ENCODE peak calls at places on chromosomes 1 and 21, in six cellular contexts. H, G, Y, R, E and B are unnamed samples.

GRCh38 chr1:64235133-64235532 is 31.7 kb downstream of the UBE2U start:
- DNase-seq in G (no peak), E (no peak), Y (no peak), R (no peak), H (peak; percentile 12), B (peak; percentile 25)

GRCh38 chr1:183022202-183023145 is 746 bp upstream of the LAMC1 start:
- DNase-seq in G (peak; percentile 98), E (peak; percentile 77), H (peak; percentile 98), Y (peak; percentile 87), R (peak; percentile 83), B (peak; percentile 97)

GRCh38 chr1:23217421-23218115 is at the start of gene HTR1D:
- DNase-seq in R (peak; percentile 90), Y (peak; percentile 70), H (no peak), G (no peak), E (peak; percentile 30), B (no peak)

GRCh38 chr1:178057863-178058576 is 35.9 kb upstream of the RASAL2 start:
- DNase-seq in H (peak; percentile 48), E (no peak), G (peak; percentile 47), Y (peak; percentile 29), R (no peak), B (peak; percentile 65)

GRCh38 chr1:43854473-43854872 is 79.1 kb upstream of the ARTN start:
- DNase-seq in R (no peak), G (no peak), Y (no peak), H (no peak), E (no peak), B (no peak)

GRCh38 chr1:51525295-51525694 is 6.2 kb upstream of the EPS15 start:
- DNase-seq in E (no peak), H (no peak), G (no peak), Y (no peak), R (no peak), B (no peak)

GRCh38 chr1:224626042-224626441 is 9.9 kb downstream of the CNIH3 start:
- DNase-seq in G (peak; percentile 92), E (no peak), R (no peak), H (peak; percentile 91), Y (no peak), B (no peak)

GRCh38 chr1:243433737-243434370 is 178.0 kb downstream of the SDCCAG8 start:
- DNase-seq in H (peak; percentile 57), E (no peak), R (no peak), Y (no peak), G (no peak), B (no peak)

GRCh38 chr21:36195613-36196012 is 39.0 kb downstream of the DOP1B start:
- DNase-seq in G (no peak), E (no peak), R (no peak), H (no peak), Y (no peak), B (no peak)
- H3K14ac ChIP-seq in G (no peak overlapping the region), E (no peak overlapping the region), R (no peak overlapping the region), H (no peak overlapping the region), Y (no peak overlapping the region), B (no peak overlapping the region)

GRCh38 chr1:10555635-10556429 is 81.1 kb downstream of the PEX14 start:
- DNase-seq in H (no peak), Y (no peak), G (no peak), R (peak; percentile 62), E (no peak), B (peak; percentile 95)
- H3K4ac ChIP-seq in H (no peak overlapping the region), Y (no peak overlapping the region), G (no peak overlapping the region), R (no peak overlapping the region), E (peak overlapping the region; percentile 5), B (no peak overlapping the region)

DNA sequence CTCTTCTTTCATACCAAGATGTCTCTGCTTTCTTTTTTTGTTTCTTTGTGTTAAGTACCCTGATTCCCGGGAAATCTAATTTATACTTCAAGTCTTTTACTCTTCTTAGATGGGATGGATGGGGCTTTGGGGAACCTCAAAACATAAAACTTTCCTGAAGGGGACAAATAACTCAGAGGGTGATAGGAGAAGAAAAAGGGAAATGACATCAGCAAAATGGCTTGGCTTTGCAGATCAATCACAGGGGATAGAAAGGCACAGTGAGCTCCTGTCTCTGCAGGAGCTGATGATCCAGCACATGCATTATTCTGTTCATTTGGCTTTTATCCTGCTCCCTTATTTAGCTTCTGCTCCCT is 1.4 kb upstream of the CA14 start:
- DNase-seq in R (no peak), E (no peak), G (no peak), Y (no peak), H (no peak), B (no peak)
- H2AK5ac ChIP-seq in R (peak overlapping the region; percentile 99), E (no peak overlapping the region), G (no peak overlapping the region), Y (no peak overlapping the region), H (no peak overlapping the region), B (no peak overlapping the region)

GRCh38 chr1:91877574-91878208 is 8.3 kb downstream of the TGFBR3 start:
- DNase-seq in Y (no peak), G (no peak), R (no peak), H (peak; percentile 46), E (no peak), B (no peak)
- H3K14ac ChIP-seq in Y (no peak overlapping the region), G (no peak overlapping the region), R (no peak overlapping the region), H (no peak overlapping the region), E (no peak overlapping the region), B (no peak overlapping the region)

DNA sequence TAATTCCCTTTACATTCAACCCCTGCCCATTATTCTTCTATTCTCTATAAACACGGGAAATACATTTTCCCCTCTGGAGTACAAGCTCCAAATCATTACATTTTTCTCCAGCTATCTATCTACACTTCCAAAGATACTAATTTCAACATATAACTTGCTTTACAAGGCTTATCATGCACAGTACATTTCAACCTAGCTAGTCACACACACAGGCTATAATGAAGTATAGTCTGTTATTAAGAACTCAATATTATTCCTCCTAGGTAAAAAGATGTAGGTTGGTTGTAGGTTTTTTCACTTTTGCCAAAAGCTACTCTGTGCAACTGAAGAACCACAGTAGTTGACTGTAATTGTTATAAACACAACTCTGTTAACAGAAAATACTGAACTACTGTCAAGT is 8.1 kb downstream of the ZNF281 start:
- DNase-seq in R (no peak), H (no peak), G (no peak), E (no peak), Y (no peak), B (no peak)
- H3K4ac ChIP-seq in R (no peak overlapping the region), H (no peak overlapping the region), G (no peak overlapping the region), E (no peak overlapping the region), Y (no peak overlapping the region), B (no peak overlapping the region)

GRCh38 chr1:228968841-228969606 is 233.7 kb downstream of the RHOU start:
- DNase-seq in Y (no peak), G (no peak), H (no peak), R (no peak), E (peak; percentile 85), B (no peak)
- H2AK5ac ChIP-seq in Y (no peak overlapping the region), G (no peak overlapping the region), H (no peak overlapping the region), R (no peak overlapping the region), E (no peak overlapping the region), B (peak overlapping the region; percentile 80)

DNA sequence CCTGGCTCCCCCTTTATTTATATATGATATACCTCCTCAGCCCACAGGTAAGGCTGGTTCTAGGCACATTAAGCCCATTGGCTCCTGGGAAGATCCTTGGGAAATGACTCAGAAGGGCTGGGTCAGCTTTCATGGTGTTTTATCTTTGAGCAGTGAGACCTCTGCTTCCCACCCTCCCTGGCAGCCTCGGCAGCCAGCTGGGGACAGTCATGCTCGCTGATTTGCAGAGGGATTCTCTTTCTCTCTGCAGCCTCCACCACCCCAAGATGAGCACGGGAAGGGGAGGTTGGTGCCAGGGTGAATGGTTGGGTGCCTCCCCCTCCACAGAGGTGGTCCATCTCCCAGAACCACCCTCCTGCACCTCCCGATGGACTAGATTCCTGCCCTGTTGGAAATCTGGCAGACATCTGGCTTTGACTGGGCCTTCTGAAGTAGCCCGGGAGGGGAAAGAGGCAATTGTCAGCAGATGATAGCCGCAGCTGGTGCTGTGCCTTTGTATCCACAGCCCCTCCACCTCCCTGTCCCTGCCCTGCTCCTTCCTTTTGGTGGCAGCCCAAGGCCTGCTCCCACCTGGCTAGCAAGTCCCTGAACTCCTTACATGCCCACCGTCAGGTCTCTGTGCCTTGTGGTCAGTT is 24.7 kb downstream of the IER5 start:
- DNase-seq in R (no peak), G (peak; percentile 73), H (peak; percentile 77), E (no peak), Y (no peak), B (peak; percentile 85)
- H3K14ac ChIP-seq in R (no peak overlapping the region), G (no peak overlapping the region), H (peak overlapping the region; percentile 72), E (no peak overlapping the region), Y (no peak overlapping the region), B (peak overlapping the region; percentile 51)

GRCh38 chr21:44816761-44817505 is 929 bp downstream of the SUMO3 start:
- DNase-seq in G (no peak), R (no peak), H (no peak), Y (no peak), E (no peak), B (no peak)

GRCh38 chr21:44817506-44817880 is 369 bp downstream of the SUMO3 start:
- DNase-seq in R (peak; percentile 96), G (peak; percentile 80), H (peak; percentile 88), Y (peak; percentile 85), E (peak; percentile 87), B (peak; percentile 79)

GRCh38 chr21:44817914-44818635 is at the start of gene SUMO3:
- DNase-seq in R (peak; percentile 90), H (peak; percentile 76), E (peak; percentile 80), Y (peak; percentile 74), G (peak; percentile 75), B (peak; percentile 82)

GRCh38 chr21:44819283-44820243 is 1.7 kb upstream of the SUMO3 start:
- DNase-seq in E (no peak), H (no peak), G (no peak), R (no peak), Y (no peak), B (no peak)

GRCh38 chr21:44818636-44819011 is 762 bp upstream of the SUMO3 start:
- DNase-seq in R (no peak), H (no peak), Y (no peak), G (no peak), E (no peak), B (no peak)
- H3K4ac ChIP-seq in R (peak overlapping the region; percentile 53), H (peak overlapping the region; percentile 80), Y (no peak overlapping the region), G (peak overlapping the region; percentile 99), E (peak overlapping the region; percentile 53), B (peak overlapping the region; percentile 83)